ENCODE peak calls at places on chromosomes 11 and 22, in six cellular contexts. X is brain microvascular endothelial cell, P is NCI-H1417, G is amygdala, U is astrocyte of the cerebellum, T is left ventricle myocardium superior. H is an unnamed sample.

GRCh38 chr22:37282385-37282677 is at the start of gene CYTH4:
- DNase-seq in X (no peak), P (no peak), T (peak; percentile 76), G (no peak), U (no peak), H (peak; percentile 26)

GRCh38 chr11:42631223-42631843 is 680.5 kb upstream of the API5 start:
- DNase-seq in T (no peak), G (no peak), X (peak; percentile 36), U (no peak), P (no peak), H (peak; percentile 64)

GRCh38 chr11:95371147-95371546 is 140.1 kb upstream of the SESN3 start:
- DNase-seq in U (no peak), T (no peak), P (no peak), G (no peak), X (no peak), H (no peak)

GRCh38 chr11:93587858-93588581 is 44.8 kb upstream of the SMCO4 start:
- DNase-seq in X (no peak), T (no peak), U (no peak), G (no peak), P (no peak), H (no peak)

GRCh38 chr22:40449676-40450035 is 79.3 kb downstream of the SGSM3 start:
- DNase-seq in T (no peak), U (peak; percentile 70), P (no peak), X (peak; percentile 37), G (no peak), H (peak; percentile 79)

GRCh38 chr11:3204141-3205015 is 14.2 kb downstream of the MRGPRG start:
- DNase-seq in U (no peak), G (no peak), T (peak; percentile 22), X (no peak), P (no peak), H (no peak)

GRCh38 chr11:14974723-14975587 is 2.8 kb upstream of the CALCA start:
- DNase-seq in P (peak; percentile 43), U (no peak), T (peak; percentile 57), X (peak; percentile 39), G (no peak), H (peak; percentile 57)

GRCh38 chr11:128496684-128497056 is 90.7 kb downstream of the ETS1 start:
- DNase-seq in T (no peak), X (no peak), P (no peak), U (no peak), G (no peak), H (no peak)

GRCh38 chr22:18950141-18950540 is 14.0 kb upstream of the PRODH start:
- DNase-seq in P (no peak), U (no peak), X (no peak), G (no peak), T (no peak), H (no peak)

GRCh38 chr11:59201376-59201775 is 11.4 kb downstream of the MPEG1 start:
- DNase-seq in T (no peak), P (no peak), G (no peak), U (no peak), X (no peak), H (no peak)

GRCh38 chr11:108664241-108664640 is 628 bp upstream of the DDX10 start:
- DNase-seq in X (no peak), U (no peak), G (no peak), P (no peak), T (no peak), H (no peak)

GRCh38 chr22:17119481-17120202 is 1.5 kb downstream of the TMEM121B start:
- DNase-seq in T (peak; percentile 76), G (no peak), X (no peak), U (no peak), P (peak; percentile 59), H (peak; percentile 11)